ENCODE peak calls at places on chromosomes 13 and 19, in nine cellular contexts. B is left ventricle myocardium inferior; X is GM13977; T is neural crest cell; G is CD4-positive, alpha-beta T cell; K is brain microvascular endothelial cell; Y is lower lobe of right lung; U is AG09309; V is retinal pigment epithelial cell. E is an unnamed sample.
A peak's percentile ranks its signal among the peaks of the same experiment; 100 is the strongest.

GRCh38 chr13:40682449-40683240 is 16.2 kb upstream of the FOXO1 start:
- DNase-seq in G (no peak), T (no peak), Y (no peak), V (no peak), B (no peak), U (no peak), K (no peak), X (no peak), E (no peak)

GRCh38 chr19:39194832-39195542 is 1.8 kb upstream of the NCCRP1 start:
- DNase-seq in Y (no peak), B (no peak), K (no peak), U (no peak), V (no peak), X (no peak), G (no peak), T (no peak), E (no peak)

GRCh38 chr13:27621366-27622101 is at the start of gene POLR1D:
- DNase-seq in X (peak; percentile 93), Y (peak; percentile 90), B (peak; percentile 80), G (peak; percentile 83), U (no peak), T (peak; percentile 50), K (peak; percentile 51), V (peak; percentile 59), E (peak; percentile 87)

GRCh38 chr19:1164684-1165531 is 9.2 kb downstream of the SBNO2 start:
- DNase-seq in U (no peak), Y (peak; percentile 64), G (no peak), K (no peak), V (no peak), B (no peak), T (no peak), X (no peak), E (no peak)

GRCh38 chr13:91017031-91017668 is 330.3 kb upstream of the MIR17HG start:
- DNase-seq in T (peak; percentile 44), G (no peak), X (peak; percentile 66), Y (peak; percentile 37), U (no peak), K (peak; percentile 23), V (no peak), B (no peak), E (no peak)

GRCh38 chr13:65054277-65054676 is 2175.9 kb downstream of the PCDH9 start:
- DNase-seq in T (no peak), V (no peak), G (no peak), Y (no peak), U (no peak), X (no peak), B (no peak), K (no peak), E (no peak)

GRCh38 chr13:110610955-110611595 is 4.3 kb upstream of the NAXD start:
- DNase-seq in G (no peak), Y (no peak), K (no peak), X (no peak), B (no peak), T (no peak), U (peak; percentile 48), V (no peak), E (no peak)

GRCh38 chr19:7582446-7582845 is 13.2 kb upstream of the CAMSAP3 start:
- DNase-seq in B (no peak), V (no peak), G (no peak), X (no peak), T (no peak), U (no peak), Y (no peak), K (no peak), E (no peak)

GRCh38 chr19:53696951-53697350 is 65.2 kb downstream of the DPRX start:
- DNase-seq in Y (no peak), K (no peak), U (no peak), X (no peak), T (no peak), V (peak; percentile 0), G (no peak), B (no peak), E (no peak)

GRCh38 chr19:53960187-53960586 is 2.5 kb upstream of the CACNG8 start:
- DNase-seq in U (no peak), X (no peak), G (no peak), Y (no peak), V (no peak), B (no peak), T (no peak), K (no peak), E (no peak)

GRCh38 chr19:35224681-35225604 is 3.6 kb downstream of the FAM187B start:
- DNase-seq in B (no peak), T (no peak), X (no peak), V (no peak), Y (peak; percentile 60), G (no peak), K (no peak), U (no peak), E (peak; percentile 81)

GRCh38 chr19:13057147-13057572 is 45.5 kb downstream of the LYL1 start:
- DNase-seq in V (no peak), X (no peak), B (no peak), K (no peak), T (no peak), G (no peak), U (no peak), Y (peak; percentile 52), E (no peak)

GRCh38 chr13:110902370-110902769 is 12.5 kb downstream of the ANKRD10 start:
- DNase-seq in X (no peak), K (no peak), T (no peak), B (no peak), U (no peak), V (no peak), G (no peak), Y (no peak), E (no peak)

GRCh38 chr13:46600943-46601311 is 48.0 kb downstream of the LRCH1 start:
- DNase-seq in B (no peak), Y (no peak), V (no peak), X (no peak), U (no peak), K (no peak), G (no peak), T (no peak), E (no peak)

GRCh38 chr13:46605089-46605488 is 52.1 kb downstream of the LRCH1 start:
- DNase-seq in B (no peak), T (no peak), X (no peak), K (no peak), V (no peak), U (no peak), Y (no peak), G (no peak), E (no peak)

GRCh38 chr13:46604226-46604968 is 51.4 kb downstream of the LRCH1 start:
- DNase-seq in X (no peak), U (no peak), K (no peak), Y (no peak), B (no peak), G (no peak), T (no peak), V (no peak), E (no peak)

GRCh38 chr13:46603165-46603603 is 50.2 kb downstream of the LRCH1 start:
- DNase-seq in T (no peak), V (no peak), U (no peak), G (no peak), K (no peak), B (no peak), Y (no peak), X (no peak), E (no peak)

GRCh38 chr13:46602531-46602930 is 49.6 kb downstream of the LRCH1 start:
- DNase-seq in X (no peak), K (no peak), T (no peak), U (no peak), B (no peak), G (no peak), V (no peak), Y (no peak), E (no peak)
- TF ChIP-seq CTCF in X (no peak), K (no peak), T (no peak), U (no peak), B (no peak), G (no peak), V (no peak), Y (no peak), E (no peak)

GRCh38 chr13:107200491-107200890 is 632.6 kb upstream of the ARGLU1 start:
- DNase-seq in B (no peak), X (no peak), Y (no peak), G (no peak), V (no peak), U (no peak), T (no peak), K (no peak), E (no peak)

GRCh38 chr13:107205318-107206112 is 637.6 kb upstream of the ARGLU1 start:
- DNase-seq in T (peak; percentile 84), X (peak; percentile 58), U (no peak), Y (peak; percentile 66), G (peak; percentile 29), B (peak; percentile 50), K (peak; percentile 64), V (no peak), E (peak; percentile 91)

GRCh38 chr13:107208889-107209288 is 641.0 kb upstream of the ARGLU1 start:
- DNase-seq in U (no peak), V (no peak), G (no peak), T (no peak), K (no peak), B (no peak), X (no peak), Y (no peak), E (no peak)

GRCh38 chr13:107202371-107203023 is 634.6 kb upstream of the ARGLU1 start:
- DNase-seq in Y (no peak), G (no peak), U (no peak), X (no peak), K (peak; percentile 22), T (no peak), B (peak; percentile 31), V (no peak), E (no peak)

GRCh38 chr13:107203146-107203847 is 635.4 kb upstream of the ARGLU1 start:
- DNase-seq in T (peak; percentile 27), V (no peak), X (peak; percentile 11), K (peak; percentile 15), B (no peak), U (no peak), G (no peak), Y (no peak), E (no peak)
- TF ChIP-seq CTCF in T (peak; percentile 60), V (peak; percentile 58), X (peak; percentile 32), K (peak; percentile 61), B (peak; percentile 58), U (peak; percentile 37), G (no peak), Y (peak; percentile 30), E (peak; percentile 39)

GRCh38 chr13:39600766-39601165 is 2.2 kb downstream of the LHFPL6 start:
- DNase-seq in G (no peak), X (no peak), K (peak; percentile 24), B (peak; percentile 60), U (no peak), T (peak; percentile 23), Y (no peak), V (no peak), E (no peak)
- TF ChIP-seq CTCF in G (no peak), X (no peak), K (peak; percentile 61), B (peak; percentile 65), U (peak; percentile 62), T (peak; percentile 26), Y (peak; percentile 21), V (peak; percentile 31), E (peak; percentile 46)

DNA sequence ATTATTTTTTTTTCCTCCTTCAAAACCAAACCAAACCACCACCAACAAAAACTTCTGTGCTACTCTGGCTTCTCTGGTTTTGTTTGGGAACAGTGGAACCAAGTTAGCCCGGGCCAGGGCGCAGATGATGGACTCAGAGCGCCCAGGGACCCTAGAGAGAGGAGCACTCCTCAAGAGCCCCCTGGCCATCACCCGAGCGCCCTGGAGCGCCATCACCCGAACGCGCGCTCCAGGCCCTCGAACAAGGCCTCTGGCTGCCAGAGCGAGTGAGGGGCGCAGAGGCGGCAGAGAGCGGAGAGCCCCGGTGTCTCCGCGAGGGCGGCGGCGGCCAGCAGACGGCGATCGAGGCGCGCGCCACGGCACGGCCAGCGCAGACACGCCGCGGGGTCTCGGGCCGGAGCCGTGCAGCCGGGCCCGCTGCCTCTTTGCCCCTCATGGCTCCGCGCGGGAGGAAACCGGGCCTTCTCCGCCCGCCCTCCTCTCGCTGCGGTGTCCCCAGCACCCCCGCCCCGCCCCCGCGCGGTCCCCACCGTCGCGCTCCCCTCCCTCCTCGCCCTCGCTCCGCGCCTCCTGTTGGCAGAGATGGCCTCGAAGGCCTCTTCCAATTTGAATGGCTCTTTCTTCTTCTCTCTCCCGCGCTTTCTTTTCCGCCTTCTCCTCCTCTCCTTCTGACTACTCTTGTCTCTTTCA is 4.2 kb upstream of the SOX1 start:
- DNase-seq in Y (no peak), K (no peak), T (peak; percentile 69), U (no peak), V (no peak), G (no peak), X (peak; percentile 33), B (no peak), E (no peak)
- TF ChIP-seq CTCF in Y (no peak), K (no peak), T (peak; percentile 73), U (no peak), V (no peak), G (no peak), X (peak; percentile 9), B (peak; percentile 42), E (peak; percentile 30)